ENCODE peak calls at places on chromosomes 1 and 21, in six cellular contexts. C is right lobe of liver, N is transverse colon, F is Peyer's patch, M is A549, O is right cardiac atrium. S is an unnamed sample.

GRCh38 chr1:168733241-168733640 is 4.2 kb upstream of the DPT start:
- DNase-seq in C (no peak), N (no peak), F (no peak), M (no peak), O (no peak), S (no peak)

GRCh38 chr1:184709418-184709817 is 45.2 kb downstream of the EDEM3 start:
- DNase-seq in C (no peak), N (no peak), F (no peak), M (no peak), O (no peak), S (no peak)

GRCh38 chr1:108125312-108126138 is 74.6 kb downstream of the SLC25A24 start:
- DNase-seq in C (peak; percentile 70), N (peak; percentile 60), F (no peak), M (peak; percentile 68), O (peak; percentile 61), S (peak; percentile 63)

GRCh38 chr1:168498159-168498609 is 45.6 kb downstream of the XCL2 start:
- DNase-seq in C (no peak), N (no peak), F (no peak), M (no peak), O (no peak), S (no peak)

GRCh38 chr1:7407547-7407895 is 363.6 kb upstream of the VAMP3 start:
- DNase-seq in C (no peak), N (no peak), F (no peak), M (no peak), O (no peak), S (no peak)

GRCh38 chr21:36694041-36694515 is 4.8 kb upstream of the SIM2 start:
- DNase-seq in C (no peak), N (no peak), F (no peak), M (no peak), O (no peak), S (no peak)

GRCh38 chr1:95407864-95408291 is 173.9 kb downstream of the RWDD3 start:
- DNase-seq in C (no peak), N (no peak), F (no peak), M (no peak), O (no peak), S (no peak)

GRCh38 chr1:158112994-158113758 is 67.5 kb upstream of the CD1D start:
- DNase-seq in C (no peak), N (peak; percentile 37), F (peak; percentile 75), M (peak; percentile 31), O (peak; percentile 72), S (peak; percentile 42)

GRCh38 chr1:16300436-16300835 is 51.8 kb downstream of the FBXO42 start:
- DNase-seq in C (no peak), N (no peak), F (no peak), M (no peak), O (no peak), S (no peak)

GRCh38 chr21:33025471-33026298 is at the start of gene OLIG2:
- DNase-seq in C (no peak), N (no peak), F (no peak), M (no peak), O (no peak), S (no peak)

GRCh38 chr1:10787274-10787673 is 9.2 kb downstream of the CASZ1 start:
- DNase-seq in C (no peak), N (no peak), F (no peak), M (no peak), O (no peak), S (no peak)
- H3K4me1 ChIP-seq in C (no peaks in the 10 kb centered on the region), N (peaks cover 27% of the 10 kb centered on the region), F (peaks cover 64% of the 10 kb centered on the region), M (peaks cover 5% of the 10 kb centered on the region), O (peaks cover 4% of the 10 kb centered on the region), S (no peaks in the 10 kb centered on the region)

GRCh38 chr1:27114522-27114921 is 40.4 kb downstream of the SLC9A1 start:
- DNase-seq in C (no peak), N (no peak), F (no peak), M (no peak), O (no peak), S (no peak)

GRCh38 chr1:27111771-27112573 is 43.0 kb downstream of the SLC9A1 start:
- DNase-seq in C (peak; percentile 71), N (peak; percentile 80), F (peak; percentile 74), M (peak; percentile 81), O (peak; percentile 81), S (peak; percentile 77)

GRCh38 chr1:27116210-27116609 is 38.7 kb downstream of the SLC9A1 start:
- DNase-seq in C (no peak), N (peak; percentile 47), F (no peak), M (no peak), O (peak; percentile 74), S (no peak)

GRCh38 chr1:27116697-27117096 is 38.2 kb downstream of the SLC9A1 start:
- DNase-seq in C (no peak), N (no peak), F (no peak), M (no peak), O (no peak), S (no peak)

GRCh38 chr1:27113861-27114260 is 41.1 kb downstream of the SLC9A1 start:
- DNase-seq in C (no peak), N (no peak), F (no peak), M (no peak), O (peak; percentile 25), S (no peak)
- H3K4me1 ChIP-seq in C (peaks cover 43% of the 10 kb centered on the region), N (peaks cover 49% of the 10 kb centered on the region), F (peaks cover 57% of the 10 kb centered on the region), M (peaks cover 30% of the 10 kb centered on the region), O (peaks cover 31% of the 10 kb centered on the region), S (peaks cover 34% of the 10 kb centered on the region)

GRCh38 chr1:178939328-178939727 is 68.5 kb upstream of the ANGPTL1 start:
- DNase-seq in C (no peak), N (no peak), F (no peak), M (no peak), O (no peak), S (no peak)

GRCh38 chr1:178941849-178942248 is 71.0 kb upstream of the ANGPTL1 start:
- DNase-seq in C (no peak), N (no peak), F (no peak), M (no peak), O (no peak), S (no peak)

GRCh38 chr1:178941261-178941689 is 70.4 kb upstream of the ANGPTL1 start:
- DNase-seq in C (peak; percentile 40), N (no peak), F (no peak), M (no peak), O (peak; percentile 39), S (no peak)

GRCh38 chr1:178938959-178939317 is 68.1 kb upstream of the ANGPTL1 start:
- DNase-seq in C (no peak), N (peak; percentile 57), F (no peak), M (no peak), O (peak; percentile 90), S (no peak)

GRCh38 chr1:178940022-178940765 is 69.3 kb upstream of the ANGPTL1 start:
- DNase-seq in C (no peak), N (no peak), F (no peak), M (no peak), O (no peak), S (peak; percentile 14)
- H3K4me1 ChIP-seq in C (no peaks in the 10 kb centered on the region), N (peaks cover 20% of the 10 kb centered on the region), F (peaks cover 13% of the 10 kb centered on the region), M (no peaks in the 10 kb centered on the region), O (peaks cover 9% of the 10 kb centered on the region), S (no peaks in the 10 kb centered on the region)

GRCh38 chr1:63913533-63913932 is 139.7 kb downstream of the ROR1 start:
- DNase-seq in C (no peak), N (no peak), F (no peak), M (no peak), O (no peak), S (no peak)

GRCh38 chr1:63914241-63914640 is 140.4 kb downstream of the ROR1 start:
- DNase-seq in C (no peak), N (no peak), F (no peak), M (no peak), O (no peak), S (no peak)

GRCh38 chr1:63915121-63915520 is 141.3 kb downstream of the ROR1 start:
- DNase-seq in C (no peak), N (no peak), F (no peak), M (peak; percentile 41), O (no peak), S (no peak)

GRCh38 chr1:63916485-63917360 is 142.9 kb downstream of the ROR1 start:
- DNase-seq in C (no peak), N (no peak), F (no peak), M (no peak), O (no peak), S (no peak)

GRCh38 chr1:63914706-63915105 is 140.9 kb downstream of the ROR1 start:
- DNase-seq in C (no peak), N (no peak), F (no peak), M (no peak), O (no peak), S (no peak)
- H3K4me1 ChIP-seq in C (no peaks in the 10 kb centered on the region), N (peaks cover 10% of the 10 kb centered on the region), F (peaks cover 19% of the 10 kb centered on the region), M (peaks cover 85% of the 10 kb centered on the region), O (peaks cover 5% of the 10 kb centered on the region), S (no peaks in the 10 kb centered on the region)

GRCh38 chr1:173015629-173016028 is 35.1 kb downstream of the TNFSF18 start:
- DNase-seq in C (no peak), N (no peak), F (no peak), M (no peak), O (no peak), S (no peak)
- H3K4me1 ChIP-seq in C (no peaks in the 10 kb centered on the region), N (no peaks in the 10 kb centered on the region), F (no peaks in the 10 kb centered on the region), M (no peaks in the 10 kb centered on the region), O (no peaks in the 10 kb centered on the region), S (no peaks in the 10 kb centered on the region)

GRCh38 chr1:51877434-51878306 is 857 bp downstream of the NRDC start:
- DNase-seq in C (no peak), N (peak; percentile 32), F (peak; percentile 61), M (peak; percentile 22), O (no peak), S (peak; percentile 39)
- H3K4me1 ChIP-seq in C (peaks cover 28% of the 10 kb centered on the region), N (peaks cover 31% of the 10 kb centered on the region), F (peaks cover 26% of the 10 kb centered on the region), M (peaks cover 22% of the 10 kb centered on the region), O (peaks cover 4% of the 10 kb centered on the region), S (peaks cover 6% of the 10 kb centered on the region)

GRCh38 chr1:86765073-86765472 is 60.7 kb downstream of the SH3GLB1 start:
- DNase-seq in C (no peak), N (no peak), F (no peak), M (no peak), O (no peak), S (no peak)
- H3K4me1 ChIP-seq in C (no peaks in the 10 kb centered on the region), N (no peaks in the 10 kb centered on the region), F (no peaks in the 10 kb centered on the region), M (no peaks in the 10 kb centered on the region), O (peaks cover 3% of the 10 kb centered on the region), S (no peaks in the 10 kb centered on the region)

GRCh38 chr1:208188607-208189006 is 55.6 kb downstream of the PLXNA2 start:
- DNase-seq in C (no peak), N (no peak), F (no peak), M (no peak), O (no peak), S (no peak)
- H3K4me1 ChIP-seq in C (peaks cover under 1% of the 10 kb centered on the region), N (peaks cover 15% of the 10 kb centered on the region), F (peaks cover 16% of the 10 kb centered on the region), M (peaks cover 23% of the 10 kb centered on the region), O (peaks cover 10% of the 10 kb centered on the region), S (peaks cover 6% of the 10 kb centered on the region)

S was measured in colonic mucosa.